ENCODE peak calls at places on chromosomes 4 and X, in six cellular contexts. E is sigmoid colon, P is mammary epithelial cell, N is stomach, G is GM23248, D is fibroblast of lung. O is an unnamed sample.

GRCh38 chr4:103204114-103204513 is 6.0 kb upstream of the CENPE start:
- DNase-seq in G (peak; percentile 48), D (peak; percentile 28), N (no peak), P (peak; percentile 9), E (no peak), O (no peak)

GRCh38 chr4:54067163-54067562 is 2.8 kb upstream of the CHIC2 start:
- DNase-seq in P (peak; percentile 93), G (peak; percentile 88), D (peak; percentile 80), E (peak; percentile 70), N (peak; percentile 43), O (no peak)

GRCh38 chr4:149371021-149371420 is 444.6 kb downstream of the IQCM start:
- DNase-seq in E (no peak), G (peak; percentile 79), P (peak; percentile 32), N (no peak), D (peak; percentile 82), O (no peak)

GRCh38 chr4:17376205-17376604 is 135.7 kb downstream of the QDPR start:
- DNase-seq in E (no peak), G (peak; percentile 71), D (peak; percentile 36), P (no peak), N (no peak), O (no peak)

GRCh38 chr4:166594326-166594946 is 639.9 kb downstream of the SPOCK3 start:
- DNase-seq in G (peak; percentile 28), E (no peak), N (peak; percentile 37), P (peak; percentile 50), D (peak; percentile 16), O (peak; percentile 1)

GRCh38 chrX:70398899-70399298 is 24.2 kb upstream of the GDPD2 start:
- DNase-seq in D (peak; percentile 25), N (no peak), G (peak; percentile 2), P (no peak), E (no peak), O (no peak)

GRCh38 chr4:182808673-182809416 is 108.3 kb downstream of the DCTD start:
- DNase-seq in P (no peak), D (no peak), E (no peak), N (no peak), G (peak; percentile 25), O (no peak)

GRCh38 chrX:151370906-151371305 is 26.1 kb upstream of the VMA21 start:
- DNase-seq in G (peak; percentile 10), P (no peak), D (no peak), E (no peak), N (no peak), O (peak; percentile 11)

GRCh38 chr4:8763966-8764901 is 107.4 kb downstream of the HMX1 start:
- DNase-seq in P (no peak), N (no peak), D (no peak), G (no peak), E (peak; percentile 40), O (no peak)

GRCh38 chrX:140794642-140795041 is 85.1 kb downstream of the LINC00632 start:
- DNase-seq in N (no peak), D (no peak), E (no peak), G (no peak), P (no peak), O (no peak)

GRCh38 chrX:54248309-54248708 is 65.3 kb upstream of the FAM120C start:
- DNase-seq in D (peak; percentile 31), G (peak; percentile 54), P (peak; percentile 28), E (no peak), N (no peak), O (no peak)

GRCh38 chrX:129599996-129600395 is 54.8 kb downstream of the APLN start:
- DNase-seq in G (no peak), N (no peak), E (no peak), D (no peak), P (no peak), O (no peak)

GRCh38 chr4:74365761-74366160 is 816 bp downstream of the EREG start:
- DNase-seq in E (peak; percentile 66), D (peak; percentile 62), P (no peak), N (peak; percentile 45), G (peak; percentile 23), O (peak; percentile 53)

GRCh38 chr4:136927172-136927571 is 605.1 kb downstream of the PCDH18 start:
- DNase-seq in G (peak; percentile 54), N (no peak), D (peak; percentile 10), P (peak; percentile 14), E (no peak), O (no peak)

GRCh38 chr4:97911236-97911906 is 231.9 kb downstream of the STPG2 start:
- DNase-seq in D (no peak), P (no peak), G (no peak), E (no peak), N (no peak), O (no peak)

GRCh38 chr4:92237559-92237958 is 66.2 kb upstream of the GRID2 start:
- DNase-seq in N (no peak), P (no peak), G (no peak), D (no peak), E (no peak), O (no peak)

GRCh38 chr4:99290848-99291786 is at the start of gene ADH1A:
- DNase-seq in E (no peak), P (no peak), G (no peak), D (no peak), N (no peak), O (no peak)

GRCh38 chr4:154618708-154619315 is 6.4 kb upstream of the FGG start:
- DNase-seq in N (peak; percentile 70), D (peak; percentile 57), P (peak; percentile 41), E (no peak), G (peak; percentile 63), O (peak; percentile 76)

GRCh38 chrX:146109362-146109761 is 291.7 kb downstream of the SLITRK2 start:
- DNase-seq in E (no peak), D (no peak), N (no peak), P (no peak), G (no peak), O (no peak)

GRCh38 chrX:154399527-154400368 is 1.6 kb downstream of the RPL10 start:
- DNase-seq in P (no peak), E (no peak), G (no peak), D (no peak), N (no peak), O (peak; percentile 33)

GRCh38 chrX:134909258-134909657 is 81.5 kb upstream of the SMIM10 start:
- DNase-seq in N (no peak), G (no peak), E (no peak), D (no peak), P (no peak), O (no peak)

GRCh38 chr4:78312989-78313753 is 238.4 kb upstream of the ANXA3 start:
- DNase-seq in P (no peak), N (no peak), G (peak; percentile 51), E (no peak), D (no peak), O (no peak)

GRCh38 chrX:119477812-119478232 is 9.6 kb downstream of the SLC25A5 start:
- DNase-seq in E (no peak), D (peak; percentile 90), P (no peak), N (peak; percentile 42), G (peak; percentile 87), O (peak; percentile 75)

GRCh38 chr4:7045961-7046921 is 3.1 kb downstream of the TADA2B start:
- DNase-seq in N (no peak), D (no peak), E (no peak), G (peak; percentile 80), P (no peak), O (no peak)

GRCh38 chrX:122244080-122244479 is 940.0 kb upstream of the GRIA3 start:
- DNase-seq in E (no peak), G (no peak), N (no peak), P (no peak), D (no peak), O (no peak)

GRCh38 chrX:33128048-33128805 is 83.1 kb downstream of the DMD start:
- DNase-seq in E (no peak), P (no peak), G (no peak), D (no peak), N (no peak), O (no peak)

GRCh38 chr4:146647615-146648383 is 9.1 kb downstream of the POU4F2 start:
- DNase-seq in E (no peak), N (no peak), P (no peak), D (no peak), G (peak; percentile 16), O (no peak)

GRCh38 chr4:22670953-22671352 is 21.8 kb upstream of the GBA3 start:
- DNase-seq in P (no peak), G (peak; percentile 17), E (no peak), D (peak; percentile 23), N (no peak), O (no peak)

GRCh38 chr4:157040380-157040779 is 35.6 kb upstream of the GLRB start:
- DNase-seq in G (no peak), N (no peak), P (no peak), D (no peak), E (no peak), O (no peak)

GRCh38 chrX:10217218-10217617 is 60.4 kb downstream of the CLCN4 start:
- DNase-seq in P (no peak), N (no peak), E (no peak), G (no peak), D (no peak), O (no peak)

GRCh38 chrX:109475174-109475891 is 6.6 kb downstream of the GUCY2F start:
- DNase-seq in N (peak; percentile 26), G (peak; percentile 60), P (peak; percentile 27), D (peak; percentile 51), E (no peak), O (peak; percentile 30)

DNA sequence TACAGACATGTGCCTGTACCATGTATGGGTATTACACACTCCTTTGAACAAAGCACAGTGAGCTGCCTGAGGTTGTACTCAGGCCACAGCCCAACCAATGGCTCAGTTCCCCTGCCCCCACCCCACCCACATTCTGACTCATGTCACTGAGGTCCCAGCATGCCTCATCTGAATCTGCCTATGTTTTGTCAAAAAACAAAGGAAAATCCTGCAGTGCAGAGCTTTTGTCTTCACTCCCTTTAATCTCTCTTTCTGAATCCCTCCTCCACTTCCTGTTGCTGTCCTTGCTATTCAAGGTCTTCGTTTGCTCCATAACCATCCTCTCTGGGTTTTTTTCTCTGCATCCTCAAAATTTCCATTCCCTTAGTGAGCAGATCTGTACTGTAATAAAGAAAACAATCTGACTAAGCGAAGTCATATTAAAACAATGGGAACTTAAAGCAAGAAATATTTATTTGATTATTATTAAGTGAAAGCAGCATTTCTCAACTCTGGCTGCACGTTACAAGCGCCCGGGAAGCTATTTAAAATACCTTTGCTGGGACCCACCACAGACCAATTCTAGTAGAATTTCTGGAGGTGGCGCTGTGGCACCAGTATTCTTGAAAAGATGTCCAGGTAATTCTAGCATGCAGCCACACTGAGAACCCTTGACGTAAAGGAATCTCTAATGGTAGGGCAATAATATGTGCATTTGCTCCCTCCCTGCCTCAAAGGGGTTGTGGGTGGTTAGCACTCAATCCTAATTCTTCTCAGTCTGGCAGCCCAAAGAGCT is 8.8 kb downstream of the GUCY2F start:
- DNase-seq in N (no peak), E (no peak), G (peak; percentile 66), P (peak; percentile 51), D (peak; percentile 7), O (no peak)
- H3K27ac ChIP-seq in N (no peak overlapping the region), E (no peak overlapping the region), G (peak overlapping the region; percentile 53), P (no peak overlapping the region), D (no peak overlapping the region), O (no peak overlapping the region)

GRCh38 chr4:3111461-3111860 is 37.0 kb downstream of the HTT start:
- DNase-seq in G (peak; percentile 74), E (no peak), P (no peak), D (peak; percentile 38), N (no peak), O (no peak)
- H3K27ac ChIP-seq in G (no peak overlapping the region), E (peak overlapping the region; percentile 20), P (no peak overlapping the region), D (no peak overlapping the region), N (peak overlapping the region; percentile 73), O (no peak overlapping the region)

GRCh38 chr4:40557741-40558140 is 71.9 kb downstream of the RBM47 start:
- DNase-seq in P (no peak), D (no peak), G (no peak), E (no peak), N (no peak), O (no peak)
- H3K27ac ChIP-seq in P (no peak overlapping the region), D (no peak overlapping the region), G (no peak overlapping the region), E (no peak overlapping the region), N (no peak overlapping the region), O (no peak overlapping the region)

GRCh38 chr4:173883821-173884220 is 353.8 kb upstream of the HAND2 start:
- DNase-seq in E (no peak), G (peak; percentile 49), N (no peak), D (peak; percentile 30), P (no peak), O (no peak)
- H3K27ac ChIP-seq in E (no peak overlapping the region), G (no peak overlapping the region), N (no peak overlapping the region), D (no peak overlapping the region), P (no peak overlapping the region), O (no peak overlapping the region)